ENCODE peak calls at places on chromosomes 3 and 15, in six cellular contexts. F, A, D, Q, Y and V are unnamed samples.
A peak's percentile ranks its signal among the peaks of the same experiment; 100 is the strongest.

GRCh38 chr15:82105458-82106205 is 59.8 kb upstream of the MEX3B start:
- DNase-seq in A (no peak), Q (peak; percentile 53), D (peak; percentile 69), F (peak; percentile 78), Y (no peak), V (peak; percentile 79)

GRCh38 chr15:35206060-35206675 is 121.1 kb upstream of the NANOGP8 start:
- DNase-seq in D (no peak), F (no peak), Y (no peak), A (peak; percentile 13), Q (no peak), V (no peak)

GRCh38 chr3:118501152-118501551 is 533.5 kb downstream of the IGSF11 start:
- DNase-seq in Q (no peak), A (peak; percentile 3), D (peak; percentile 3), F (peak; percentile 2), Y (peak; percentile 9), V (peak; percentile 78)

GRCh38 chr3:186456636-186457265 is 87.4 kb downstream of the CRYGS start:
- DNase-seq in D (peak; percentile 58), F (no peak), Y (no peak), A (no peak), Q (no peak), V (no peak)

GRCh38 chr3:190695225-190695624 is 167.3 kb downstream of the GMNC start:
- DNase-seq in Y (no peak), A (no peak), F (no peak), Q (no peak), D (no peak), V (no peak)

GRCh38 chr3:128338536-128339400 is 127.9 kb downstream of the DNAJB8 start:
- DNase-seq in F (no peak), D (peak; percentile 36), Q (peak; percentile 19), A (no peak), Y (no peak), V (no peak)

GRCh38 chr15:58065011-58065444 is 483 bp downstream of the ALDH1A2 start:
- DNase-seq in Q (no peak), Y (peak; percentile 74), F (no peak), A (no peak), D (no peak), V (peak; percentile 67)

GRCh38 chr3:156539802-156540201 is 15.1 kb downstream of the SSR3 start:
- DNase-seq in F (no peak), Y (no peak), A (no peak), D (no peak), Q (peak; percentile 11), V (no peak)

GRCh38 chr3:141279074-141279945 is 47.7 kb downstream of the PXYLP1 start:
- DNase-seq in Q (no peak), F (peak; percentile 17), A (peak; percentile 50), D (no peak), Y (no peak), V (no peak)

GRCh38 chr15:91471410-91471993 is 371.4 kb downstream of the SV2B start:
- DNase-seq in Q (no peak), F (peak; percentile 91), D (no peak), Y (no peak), A (no peak), V (no peak)

GRCh38 chr15:70048578-70048977 is 49.1 kb downstream of the TLE3 start:
- DNase-seq in F (no peak), A (no peak), Y (no peak), Q (no peak), D (no peak), V (no peak)

GRCh38 chr15:92884459-92884812 is 15.7 kb upstream of the CHD2 start:
- DNase-seq in A (no peak), Y (no peak), D (peak; percentile 59), F (no peak), Q (no peak), V (no peak)

GRCh38 chr3:38574411-38575278 is 74.8 kb downstream of the SCN5A start:
- DNase-seq in Y (no peak), A (no peak), F (no peak), Q (no peak), D (no peak), V (peak; percentile 53)

DNA sequence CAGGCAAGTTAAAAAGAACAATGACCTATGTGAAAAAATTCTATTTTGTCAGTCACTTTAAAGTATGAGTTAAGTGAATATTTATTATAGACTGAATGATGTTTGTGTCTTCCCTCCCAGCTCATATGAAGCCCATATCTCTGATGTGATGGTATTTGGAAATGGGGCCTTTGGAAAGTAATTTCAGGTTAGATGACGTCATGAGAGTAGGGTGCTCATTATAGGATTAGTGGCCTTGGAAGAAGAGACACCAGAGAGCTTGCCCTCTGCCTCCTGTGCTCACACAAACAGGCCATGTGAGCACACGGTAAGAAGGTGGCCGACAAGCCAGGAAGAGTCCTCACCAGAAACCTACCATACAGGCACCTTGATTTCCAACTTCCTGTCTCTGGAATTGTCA is 138.8 kb upstream of the TNIK start:
- DNase-seq in A (no peak), F (no peak), D (no peak), Y (no peak), Q (no peak), V (no peak)
- TF ChIP-seq CTCF in A (no peak), F (no peak), D (no peak), Y (no peak), Q (no peak), V (no peak)

GRCh38 chr3:51982352-51982837 is 940 bp upstream of the ACY1 start:
- DNase-seq in F (no peak), A (peak; percentile 95), D (peak; percentile 93), Y (no peak), Q (peak; percentile 74), V (peak; percentile 88)

GRCh38 chr3:51985063-51985462 is 1.7 kb downstream of the ACY1 start:
- DNase-seq in D (no peak), Y (no peak), A (no peak), Q (no peak), F (no peak), V (no peak)

GRCh38 chr3:51982838-51983577 is at the start of gene ACY1:
- DNase-seq in Y (peak; percentile 96), Q (peak; percentile 82), D (peak; percentile 100), F (peak; percentile 72), A (peak; percentile 81), V (peak; percentile 95)

GRCh38 chr3:51983578-51984268 is 388 bp downstream of the ACY1 start:
- DNase-seq in D (no peak), Q (no peak), F (no peak), Y (no peak), A (no peak), V (no peak)

DNA sequence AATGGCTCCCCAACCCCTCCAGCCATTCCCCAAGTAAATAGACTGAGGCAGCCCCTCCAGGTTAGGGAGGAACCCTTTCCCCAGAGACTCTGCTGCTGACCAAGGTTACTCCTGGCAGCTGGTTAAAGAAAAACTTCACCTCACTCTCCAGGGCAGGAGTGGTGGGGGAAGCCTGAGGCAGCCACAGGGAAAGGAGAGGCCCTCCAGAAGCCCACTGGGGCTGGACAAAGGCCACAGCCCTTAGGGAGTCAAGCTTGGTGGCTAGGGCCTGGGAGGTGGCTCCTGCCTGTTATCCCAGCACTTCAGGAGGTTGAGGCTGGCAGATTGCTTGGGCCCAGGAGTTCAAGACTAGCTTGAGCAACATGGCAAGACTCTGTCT is 923 bp downstream of the ACY1 start:
- DNase-seq in F (no peak), Q (no peak), D (peak; percentile 85), A (no peak), Y (no peak), V (no peak)
- H3K27ac ChIP-seq in F (no peak overlapping the region), Q (peak overlapping the region; percentile 89), D (peak overlapping the region; percentile 85), A (peak overlapping the region; percentile 97), Y (peak overlapping the region; percentile 92), V (no peak overlapping the region)

DNA sequence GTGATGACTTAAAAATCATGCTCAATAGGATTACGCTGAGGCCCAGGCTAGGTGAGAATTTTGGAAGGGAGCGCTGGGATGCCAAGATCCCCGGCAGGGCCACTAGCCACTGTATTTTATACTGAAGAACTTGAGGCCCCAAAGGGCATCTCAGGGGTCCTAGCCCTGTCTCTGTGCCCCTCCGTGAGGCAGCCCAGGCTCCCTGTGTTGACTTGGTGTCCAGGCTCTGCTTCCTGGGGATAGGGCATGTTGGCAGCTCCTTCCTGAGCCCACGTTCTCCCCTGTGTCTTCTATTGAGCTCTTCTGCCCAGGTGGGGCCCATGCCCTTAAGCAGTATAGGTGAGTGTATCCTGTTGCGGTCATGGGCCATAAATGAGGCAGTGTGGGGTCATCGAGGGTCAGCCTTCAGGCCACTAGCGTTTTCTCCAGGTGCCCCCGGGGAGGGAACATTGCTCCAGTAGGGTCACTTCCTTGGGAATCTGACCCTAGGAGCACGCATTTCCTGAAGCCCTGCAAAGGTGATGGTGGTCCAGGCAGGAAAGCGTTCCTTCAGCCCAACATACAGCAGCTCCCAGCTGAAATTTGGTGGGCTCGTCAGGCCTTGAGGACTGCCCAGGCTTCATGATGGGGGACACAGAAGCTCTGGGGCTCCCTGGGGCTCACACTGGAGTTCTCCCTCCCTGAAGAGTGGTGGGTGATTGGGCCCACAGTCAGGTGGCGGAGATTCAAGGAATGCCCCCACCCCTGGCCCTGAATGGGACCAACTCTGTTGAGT is 189.4 kb downstream of the UBE3A start:
- DNase-seq in F (no peak), D (peak; percentile 78), Q (no peak), Y (peak; percentile 27), A (no peak), V (peak; percentile 22)
- H3K9me3 ChIP-seq in F (peaks cover 36% of the 10 kb centered on the region), D (no peaks in the 10 kb centered on the region), Q (no peaks in the 10 kb centered on the region), Y (peaks cover 91% of the 10 kb centered on the region), A (no peaks in the 10 kb centered on the region), V (peaks cover 14% of the 10 kb centered on the region)

DNA sequence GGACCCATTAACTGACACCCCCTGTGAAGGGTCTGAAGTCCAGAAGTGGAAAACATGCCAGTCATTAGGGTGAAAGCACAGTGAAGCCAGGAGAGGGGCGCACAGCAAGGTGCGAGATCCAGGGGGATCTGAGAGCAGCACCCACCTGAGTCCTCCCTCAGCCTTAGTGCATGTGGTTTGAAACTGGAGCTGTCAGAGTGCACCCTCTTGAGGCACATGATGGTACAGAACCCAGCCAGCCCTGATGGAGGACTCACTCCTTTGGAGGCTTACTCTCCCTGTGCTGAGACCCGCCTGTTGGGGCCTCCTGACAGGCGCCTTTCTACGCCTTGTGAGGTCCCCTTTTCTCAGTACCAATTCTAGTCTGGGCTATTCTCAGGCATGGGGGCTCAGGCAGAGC is 77.8 kb downstream of the IL20RB start:
- DNase-seq in A (peak; percentile 28), D (no peak), Y (no peak), F (no peak), Q (no peak), V (peak; percentile 86)
- TF ChIP-seq CTCF in A (peak; percentile 18), D (peak; percentile 42), Y (no peak), F (peak; percentile 7), Q (no peak), V (peak; percentile 73)

GRCh38 chr3:151479452-151479851 is 18.6 kb upstream of the IGSF10 start:
- DNase-seq in Y (no peak), F (no peak), Q (no peak), D (no peak), A (no peak), V (no peak)

GRCh38 chr3:151480492-151480891 is 19.6 kb upstream of the IGSF10 start:
- DNase-seq in A (no peak), Q (no peak), D (no peak), Y (peak; percentile 23), F (no peak), V (no peak)

GRCh38 chr3:151478376-151478702 is 17.5 kb upstream of the IGSF10 start:
- DNase-seq in Y (no peak), D (no peak), F (no peak), Q (no peak), A (no peak), V (no peak)

GRCh38 chr3:151483488-151483887 is 22.6 kb upstream of the IGSF10 start:
- DNase-seq in F (no peak), Q (no peak), D (no peak), A (no peak), Y (no peak), V (no peak)

GRCh38 chr3:151483961-151484360 is 23.1 kb upstream of the IGSF10 start:
- DNase-seq in A (no peak), F (no peak), Y (peak; percentile 39), Q (no peak), D (no peak), V (peak; percentile 74)
- H3K27ac ChIP-seq in A (no peak overlapping the region), F (no peak overlapping the region), Y (no peak overlapping the region), Q (no peak overlapping the region), D (no peak overlapping the region), V (no peak overlapping the region)